ENCODE peak calls at places on chromosome 18, in ten cellular contexts. O is GM12864; A is transverse colon; Q is body of pancreas; K is ovary; C is stimulated activated CD8-positive, alpha-beta memory T cell treated with anti-CD3 and anti-CD28 coated beads, Interleukin-12 subunit alpha, Interleukin-12 subunit beta, amount 100 ng/mL, for 4 hours; F is NCI-H2107; B is WERI-Rb-1; H is midbrain; V is fibroblast of mammary gland. D is an unnamed sample.

GRCh38 chr18:55089595-55089994 is 130.3 kb upstream of the CCDC68 start:
- DNase-seq in O (no peak), F (no peak), V (no peak), B (no peak), K (no peak), C (no peak), H (no peak), A (no peak), Q (no peak), D (no peak)

GRCh38 chr18:70195852-70196434 is 9.5 kb downstream of the RTTN start:
- DNase-seq in A (peak), K (no peak), V (peak), O (peak), H (peak), B (no peak), Q (peak), C (no peak), F (no peak), D (no peak)

GRCh38 chr18:57640236-57640635 is 18.6 kb upstream of the NARS1 start:
- DNase-seq in F (no peak), C (no peak), B (no peak), O (no peak), V (no peak), A (no peak), K (no peak), Q (no peak), H (no peak), D (no peak)

GRCh38 chr18:2656237-2657042 is 914 bp downstream of the SMCHD1 start:
- DNase-seq in V (peak), O (no peak), K (peak), C (peak), F (no peak), Q (peak), A (peak), B (peak), H (no peak), D (peak)

GRCh38 chr18:13465476-13465875 is 246.9 kb downstream of the LDLRAD4 start:
- DNase-seq in B (no peak), O (no peak), C (no peak), V (no peak), Q (no peak), H (no peak), A (no peak), K (no peak), F (no peak), D (no peak)

GRCh38 chr18:5527603-5528002 is 16.2 kb downstream of the EPB41L3 start:
- DNase-seq in H (no peak), B (no peak), A (peak), C (no peak), O (no peak), Q (no peak), V (peak), F (no peak), K (peak), D (no peak)

GRCh38 chr18:74402806-74403433 is 54.2 kb downstream of the DIPK1C start:
- DNase-seq in O (no peak), B (no peak), Q (no peak), C (no peak), A (no peak), K (no peak), F (no peak), V (no peak), H (no peak), D (no peak)

GRCh38 chr18:45993441-45993840 is 26.3 kb upstream of the EPG5 start:
- DNase-seq in B (no peak), V (peak), H (no peak), F (no peak), A (no peak), Q (no peak), C (no peak), O (no peak), K (no peak), D (no peak)

GRCh38 chr18:48889115-48889941 is 61.4 kb downstream of the SMAD7 start:
- DNase-seq in H (peak), Q (peak), K (peak), V (no peak), B (peak), O (no peak), A (no peak), F (no peak), C (no peak), D (peak)

GRCh38 chr18:56413862-56414261 is 224.5 kb downstream of the TXNL1 start:
- DNase-seq in O (no peak), H (no peak), B (no peak), A (no peak), C (no peak), K (no peak), F (no peak), Q (no peak), V (no peak), D (no peak)

GRCh38 chr18:57586243-57587049 is at the start of gene FECH:
- DNase-seq in Q (peak), H (peak), A (peak), O (peak), C (peak), K (peak), V (peak), F (peak), B (peak), D (peak)

GRCh38 chr18:32918692-32919250 is 145.9 kb upstream of the KLHL14 start:
- DNase-seq in O (no peak), F (no peak), C (no peak), A (no peak), K (no peak), H (no peak), V (no peak), B (no peak), Q (no peak), D (no peak)

GRCh38 chr18:59874166-59874565 is 25.6 kb upstream of the PMAIP1 start:
- DNase-seq in F (no peak), Q (no peak), V (peak), C (no peak), A (no peak), K (no peak), H (no peak), O (no peak), B (no peak), D (no peak)

GRCh38 chr18:10579079-10579867 is 53.4 kb downstream of the NAPG start:
- DNase-seq in C (no peak), A (no peak), H (no peak), Q (no peak), B (no peak), K (no peak), V (peak), O (no peak), F (no peak), D (no peak)

GRCh38 chr18:36309436-36310391 is 12.2 kb downstream of the FHOD3 start:
- DNase-seq in O (no peak), K (peak), C (no peak), A (no peak), H (no peak), V (peak), Q (no peak), B (peak), F (no peak), D (no peak)

GRCh38 chr18:48767090-48767670 is 183.6 kb downstream of the SMAD7 start:
- DNase-seq in B (no peak), K (no peak), V (no peak), C (no peak), H (no peak), F (no peak), Q (no peak), O (no peak), A (no peak), D (no peak)

GRCh38 chr18:67597759-67598158 is 81.2 kb upstream of the DSEL start:
- DNase-seq in V (no peak), O (no peak), K (no peak), Q (no peak), A (no peak), H (no peak), F (no peak), B (no peak), C (no peak), D (no peak)

GRCh38 chr18:23365602-23366001 is 87.5 kb upstream of the RIOK3 start:
- DNase-seq in B (no peak), O (no peak), Q (no peak), C (no peak), A (no peak), H (no peak), K (no peak), F (no peak), V (peak), D (no peak)

GRCh38 chr18:33579147-33579867 is 1.3 kb downstream of the ASXL3 start:
- DNase-seq in F (no peak), V (no peak), O (no peak), B (no peak), K (no peak), H (no peak), C (no peak), A (peak), Q (no peak), D (no peak)

GRCh38 chr18:48721308-48721707 is 182.5 kb downstream of the CTIF start:
- DNase-seq in V (no peak), F (no peak), Q (no peak), C (no peak), O (no peak), K (no peak), A (no peak), B (no peak), H (no peak), D (no peak)

GRCh38 chr18:57784034-57784815 is 18.9 kb downstream of the ATP8B1 start:
- DNase-seq in Q (no peak), A (no peak), C (no peak), O (no peak), F (no peak), B (no peak), H (no peak), K (no peak), V (peak), D (no peak)

GRCh38 chr18:34400837-34401236 is 176.1 kb upstream of the NOL4 start:
- DNase-seq in O (no peak), C (no peak), F (no peak), K (no peak), B (no peak), H (no peak), A (no peak), V (no peak), Q (no peak), D (no peak)

GRCh38 chr18:12921178-12921577 is 26.6 kb upstream of the SEH1L start:
- DNase-seq in Q (no peak), O (peak), B (no peak), A (no peak), K (no peak), V (no peak), C (no peak), H (no peak), F (no peak), D (no peak)

GRCh38 chr18:60875957-60876507 is 457.2 kb upstream of the CDH20 start:
- DNase-seq in O (no peak), V (no peak), A (no peak), H (no peak), B (no peak), Q (no peak), C (no peak), F (no peak), K (no peak), D (no peak)

GRCh38 chr18:6352275-6352674 is 62.4 kb downstream of the L3MBTL4 start:
- DNase-seq in C (no peak), F (no peak), A (no peak), Q (no peak), H (no peak), B (no peak), O (no peak), K (no peak), V (no peak), D (no peak)

GRCh38 chr18:24369420-24369819 is 28.2 kb downstream of the OSBPL1A start:
- DNase-seq in O (no peak), H (no peak), F (no peak), K (no peak), B (no peak), C (no peak), A (no peak), V (no peak), Q (no peak), D (no peak)

GRCh38 chr18:59769105-59769865 is 72.1 kb upstream of the CCBE1 start:
- DNase-seq in H (no peak), F (no peak), Q (no peak), V (peak), B (no peak), A (no peak), K (no peak), C (no peak), O (no peak), D (no peak)

GRCh38 chr18:39480494-39481245 is 1915.1 kb upstream of the CELF4 start:
- DNase-seq in O (no peak), A (no peak), H (no peak), Q (no peak), C (no peak), F (no peak), V (no peak), B (no peak), K (no peak), D (no peak)

GRCh38 chr18:79121746-79122474 is 52.7 kb downstream of the ATP9B start:
- DNase-seq in Q (no peak), A (no peak), O (no peak), H (no peak), F (no peak), V (peak), K (no peak), C (no peak), B (no peak), D (no peak)

GRCh38 chr18:28478531-28478930 is 301.6 kb upstream of the CDH2 start:
- DNase-seq in F (no peak), A (no peak), H (no peak), K (no peak), Q (no peak), C (no peak), O (no peak), V (no peak), B (no peak), D (no peak)

GRCh38 chr18:70107037-70107436 is 98.5 kb downstream of the RTTN start:
- DNase-seq in A (no peak), F (no peak), H (no peak), B (no peak), C (no peak), O (no peak), Q (no peak), K (no peak), V (no peak), D (no peak)

GRCh38 chr18:73691118-73691517 is 456.5 kb downstream of the FBXO15 start:
- DNase-seq in H (no peak), F (no peak), K (no peak), A (no peak), V (peak), B (no peak), C (no peak), Q (no peak), O (no peak), D (no peak)

GRCh38 chr18:37711990-37712389 is 146.4 kb upstream of the CELF4 start:
- DNase-seq in H (no peak), B (no peak), A (no peak), Q (no peak), O (no peak), K (no peak), V (no peak), C (no peak), F (no peak), D (no peak)

GRCh38 chr18:31581498-31582197 is 10.0 kb upstream of the TTR start:
- DNase-seq in B (no peak), A (no peak), C (no peak), F (no peak), K (no peak), V (peak), O (no peak), H (no peak), Q (no peak), D (no peak)